ENCODE peak calls at places on chromosomes 1 and 21, in eight cellular contexts. One of them, this sample, is unnamed.

GRCh38 chr1:152906023-152906565 is 2.3 kb upstream of the IVL start:
- DNase-seq in coronary artery: no peak
- DNase-seq in endothelial cell: no peak
- DNase-seq in foreskin keratinocyte: peak
- DNase-seq in colonic mucosa: no peak
- DNase-seq in B cell: no peak
- DNase-seq in mesothelial cell of epicardium: no peak
- DNase-seq in neural progenitor cell: no peak
- DNase-seq in this sample: no peak

GRCh38 chr1:51583532-51583931 is 33.4 kb upstream of the OSBPL9 start:
- DNase-seq in coronary artery: peak
- DNase-seq in endothelial cell: no peak
- DNase-seq in foreskin keratinocyte: no peak
- DNase-seq in colonic mucosa: no peak
- DNase-seq in B cell: no peak
- DNase-seq in mesothelial cell of epicardium: no peak
- DNase-seq in neural progenitor cell: no peak
- DNase-seq in this sample: no peak

GRCh38 chr1:76187436-76187835 is 112.9 kb downstream of the ST6GALNAC3 start:
- DNase-seq in coronary artery: no peak
- DNase-seq in endothelial cell: no peak
- DNase-seq in foreskin keratinocyte: no peak
- DNase-seq in colonic mucosa: no peak
- DNase-seq in B cell: no peak
- DNase-seq in mesothelial cell of epicardium: no peak
- DNase-seq in neural progenitor cell: no peak
- DNase-seq in this sample: no peak

GRCh38 chr21:34647552-34647951 is 21.2 kb upstream of the CLIC6 start:
- DNase-seq in coronary artery: peak
- DNase-seq in endothelial cell: no peak
- DNase-seq in foreskin keratinocyte: no peak
- DNase-seq in colonic mucosa: no peak
- DNase-seq in B cell: no peak
- DNase-seq in mesothelial cell of epicardium: no peak
- DNase-seq in neural progenitor cell: no peak
- DNase-seq in this sample: no peak

GRCh38 chr1:60965280-60965854 is 117.0 kb upstream of the NFIA start:
- DNase-seq in coronary artery: no peak
- DNase-seq in endothelial cell: no peak
- DNase-seq in foreskin keratinocyte: no peak
- DNase-seq in colonic mucosa: no peak
- DNase-seq in B cell: no peak
- DNase-seq in mesothelial cell of epicardium: no peak
- DNase-seq in neural progenitor cell: no peak
- DNase-seq in this sample: no peak

GRCh38 chr1:38332649-38333310 is 286.2 kb upstream of the POU3F1 start:
- DNase-seq in coronary artery: no peak
- DNase-seq in endothelial cell: no peak
- DNase-seq in foreskin keratinocyte: no peak
- DNase-seq in colonic mucosa: no peak
- DNase-seq in B cell: no peak
- DNase-seq in mesothelial cell of epicardium: no peak
- DNase-seq in neural progenitor cell: no peak
- DNase-seq in this sample: no peak

GRCh38 chr21:37758997-37759396 is 157.3 kb downstream of the KCNJ6 start:
- DNase-seq in coronary artery: no peak
- DNase-seq in endothelial cell: peak
- DNase-seq in foreskin keratinocyte: no peak
- DNase-seq in colonic mucosa: peak
- DNase-seq in B cell: no peak
- DNase-seq in mesothelial cell of epicardium: no peak
- DNase-seq in neural progenitor cell: peak
- DNase-seq in this sample: no peak

GRCh38 chr1:207312604-207312920 is 8.9 kb upstream of the CD55 start:
- DNase-seq in coronary artery: no peak
- DNase-seq in endothelial cell: no peak
- DNase-seq in foreskin keratinocyte: no peak
- DNase-seq in colonic mucosa: no peak
- DNase-seq in B cell: no peak
- DNase-seq in mesothelial cell of epicardium: no peak
- DNase-seq in neural progenitor cell: no peak
- DNase-seq in this sample: no peak

GRCh38 chr1:101283443-101283842 is 46.6 kb downstream of the S1PR1 start:
- DNase-seq in coronary artery: no peak
- DNase-seq in endothelial cell: no peak
- DNase-seq in foreskin keratinocyte: no peak
- DNase-seq in colonic mucosa: no peak
- DNase-seq in B cell: no peak
- DNase-seq in mesothelial cell of epicardium: no peak
- DNase-seq in neural progenitor cell: peak
- DNase-seq in this sample: no peak

GRCh38 chr1:230972855-230973271 is 5.8 kb downstream of the TTC13 start:
- DNase-seq in coronary artery: no peak
- DNase-seq in endothelial cell: no peak
- DNase-seq in foreskin keratinocyte: no peak
- DNase-seq in colonic mucosa: peak
- DNase-seq in B cell: peak
- DNase-seq in mesothelial cell of epicardium: no peak
- DNase-seq in neural progenitor cell: no peak
- DNase-seq in this sample: no peak

GRCh38 chr1:87044840-87045239 is 130.4 kb downstream of the HS2ST1 start:
- DNase-seq in coronary artery: no peak
- DNase-seq in endothelial cell: no peak
- DNase-seq in foreskin keratinocyte: no peak
- DNase-seq in colonic mucosa: no peak
- DNase-seq in B cell: no peak
- DNase-seq in mesothelial cell of epicardium: no peak
- DNase-seq in neural progenitor cell: no peak
- DNase-seq in this sample: no peak

GRCh38 chr1:234962340-234962989 is 166.2 kb downstream of the TOMM20 start:
- DNase-seq in coronary artery: peak
- DNase-seq in endothelial cell: no peak
- DNase-seq in foreskin keratinocyte: no peak
- DNase-seq in colonic mucosa: peak
- DNase-seq in B cell: no peak
- DNase-seq in mesothelial cell of epicardium: no peak
- DNase-seq in neural progenitor cell: no peak
- DNase-seq in this sample: no peak

GRCh38 chr1:183058835-183059234 is 35.6 kb downstream of the LAMC1 start:
- DNase-seq in coronary artery: no peak
- DNase-seq in endothelial cell: no peak
- DNase-seq in foreskin keratinocyte: no peak
- DNase-seq in colonic mucosa: no peak
- DNase-seq in B cell: no peak
- DNase-seq in mesothelial cell of epicardium: no peak
- DNase-seq in neural progenitor cell: no peak
- DNase-seq in this sample: no peak

GRCh38 chr1:145991799-145992412 is 4.5 kb downstream of the TXNIP start:
- DNase-seq in coronary artery: peak
- DNase-seq in endothelial cell: no peak
- DNase-seq in foreskin keratinocyte: no peak
- DNase-seq in colonic mucosa: no peak
- DNase-seq in B cell: no peak
- DNase-seq in mesothelial cell of epicardium: no peak
- DNase-seq in neural progenitor cell: no peak
- DNase-seq in this sample: no peak

GRCh38 chr1:158019177-158019868 is 25.9 kb downstream of the KIRREL1 start:
- DNase-seq in coronary artery: peak
- DNase-seq in endothelial cell: peak
- DNase-seq in foreskin keratinocyte: peak
- DNase-seq in colonic mucosa: no peak
- DNase-seq in B cell: no peak
- DNase-seq in mesothelial cell of epicardium: no peak
- DNase-seq in neural progenitor cell: peak
- DNase-seq in this sample: no peak

GRCh38 chr1:40877681-40878080 is 15.5 kb upstream of the CITED4 start:
- DNase-seq in coronary artery: peak
- DNase-seq in endothelial cell: no peak
- DNase-seq in foreskin keratinocyte: peak
- DNase-seq in colonic mucosa: peak
- DNase-seq in B cell: no peak
- DNase-seq in mesothelial cell of epicardium: no peak
- DNase-seq in neural progenitor cell: no peak
- DNase-seq in this sample: no peak

GRCh38 chr1:34407140-34407539 is 230.4 kb downstream of the C1orf94 start:
- DNase-seq in coronary artery: no peak
- DNase-seq in endothelial cell: no peak
- DNase-seq in foreskin keratinocyte: peak
- DNase-seq in colonic mucosa: no peak
- DNase-seq in B cell: no peak
- DNase-seq in mesothelial cell of epicardium: no peak
- DNase-seq in neural progenitor cell: no peak
- DNase-seq in this sample: no peak

GRCh38 chr1:204188959-204189639 is 7.2 kb downstream of the KISS1 start:
- DNase-seq in coronary artery: no peak
- DNase-seq in endothelial cell: no peak
- DNase-seq in foreskin keratinocyte: no peak
- DNase-seq in colonic mucosa: no peak
- DNase-seq in B cell: no peak
- DNase-seq in mesothelial cell of epicardium: no peak
- DNase-seq in neural progenitor cell: no peak
- DNase-seq in this sample: no peak

GRCh38 chr1:2079396-2080085 is 29.3 kb downstream of the PRKCZ start:
- DNase-seq in coronary artery: no peak
- DNase-seq in endothelial cell: no peak
- DNase-seq in foreskin keratinocyte: no peak
- DNase-seq in colonic mucosa: no peak
- DNase-seq in B cell: no peak
- DNase-seq in mesothelial cell of epicardium: no peak
- DNase-seq in neural progenitor cell: no peak
- DNase-seq in this sample: no peak

GRCh38 chr1:201450721-201451291 is 18.2 kb downstream of the PHLDA3 start:
- DNase-seq in coronary artery: peak
- DNase-seq in endothelial cell: peak
- DNase-seq in foreskin keratinocyte: no peak
- DNase-seq in colonic mucosa: no peak
- DNase-seq in B cell: no peak
- DNase-seq in mesothelial cell of epicardium: no peak
- DNase-seq in neural progenitor cell: peak
- DNase-seq in this sample: no peak

GRCh38 chr1:19074361-19074901 is 118.0 kb upstream of the IFFO2 start:
- DNase-seq in coronary artery: no peak
- DNase-seq in endothelial cell: no peak
- DNase-seq in foreskin keratinocyte: no peak
- DNase-seq in colonic mucosa: no peak
- DNase-seq in B cell: no peak
- DNase-seq in mesothelial cell of epicardium: no peak
- DNase-seq in neural progenitor cell: no peak
- DNase-seq in this sample: no peak

GRCh38 chr1:89781494-89782126 is 39.2 kb upstream of the LRRC8D start:
- DNase-seq in coronary artery: no peak
- DNase-seq in endothelial cell: no peak
- DNase-seq in foreskin keratinocyte: no peak
- DNase-seq in colonic mucosa: no peak
- DNase-seq in B cell: no peak
- DNase-seq in mesothelial cell of epicardium: no peak
- DNase-seq in neural progenitor cell: no peak
- DNase-seq in this sample: no peak

GRCh38 chr1:116179886-116180474 is 68.8 kb downstream of the MAB21L3 start:
- DNase-seq in coronary artery: no peak
- DNase-seq in endothelial cell: no peak
- DNase-seq in foreskin keratinocyte: no peak
- DNase-seq in colonic mucosa: peak
- DNase-seq in B cell: no peak
- DNase-seq in mesothelial cell of epicardium: no peak
- DNase-seq in neural progenitor cell: no peak
- DNase-seq in this sample: no peak

DNA sequence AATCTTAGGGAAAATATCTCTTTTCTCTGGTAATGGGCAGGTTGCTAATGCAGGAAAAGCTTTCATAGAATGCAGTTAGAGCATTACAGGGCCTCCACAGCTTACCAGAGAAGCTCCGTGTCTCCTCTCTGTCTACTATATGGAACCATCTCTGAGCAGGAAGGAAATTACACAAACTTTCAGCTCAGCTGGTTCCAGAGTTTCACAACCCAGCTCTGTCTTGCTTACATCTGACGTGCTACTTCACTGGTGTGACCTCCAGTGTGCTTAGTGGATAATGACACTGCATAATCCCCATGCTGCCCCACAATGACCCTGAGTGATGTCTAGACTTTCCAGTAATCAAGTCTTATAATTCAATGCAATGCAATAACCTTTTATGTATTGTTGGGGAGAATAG is 4.3 kb upstream of the FGGY start:
- DNase-seq in coronary artery: no peak
- DNase-seq in endothelial cell: no peak
- DNase-seq in foreskin keratinocyte: no peak
- DNase-seq in colonic mucosa: peak
- DNase-seq in B cell: peak
- DNase-seq in mesothelial cell of epicardium: no peak
- DNase-seq in neural progenitor cell: no peak
- DNase-seq in this sample: no peak
- TF ChIP-seq CTCF in coronary artery: no peak
- TF ChIP-seq CTCF in endothelial cell: no peak
- TF ChIP-seq CTCF in foreskin keratinocyte: no peak
- TF ChIP-seq CTCF in colonic mucosa: no peak
- TF ChIP-seq CTCF in B cell: no peak
- TF ChIP-seq CTCF in mesothelial cell of epicardium: no peak
- TF ChIP-seq CTCF in neural progenitor cell: no peak
- TF ChIP-seq CTCF in this sample: no peak

GRCh38 chr1:42323551-42323950 is 11.5 kb downstream of the FOXJ3 start:
- DNase-seq in coronary artery: no peak
- DNase-seq in endothelial cell: no peak
- DNase-seq in foreskin keratinocyte: no peak
- DNase-seq in colonic mucosa: no peak
- DNase-seq in B cell: no peak
- DNase-seq in mesothelial cell of epicardium: no peak
- DNase-seq in neural progenitor cell: no peak
- DNase-seq in this sample: no peak
- TF ChIP-seq CTCF in coronary artery: no peak
- TF ChIP-seq CTCF in endothelial cell: no peak
- TF ChIP-seq CTCF in foreskin keratinocyte: no peak
- TF ChIP-seq CTCF in colonic mucosa: no peak
- TF ChIP-seq CTCF in B cell: no peak
- TF ChIP-seq CTCF in mesothelial cell of epicardium: no peak
- TF ChIP-seq CTCF in neural progenitor cell: no peak
- TF ChIP-seq CTCF in this sample: no peak

DNA sequence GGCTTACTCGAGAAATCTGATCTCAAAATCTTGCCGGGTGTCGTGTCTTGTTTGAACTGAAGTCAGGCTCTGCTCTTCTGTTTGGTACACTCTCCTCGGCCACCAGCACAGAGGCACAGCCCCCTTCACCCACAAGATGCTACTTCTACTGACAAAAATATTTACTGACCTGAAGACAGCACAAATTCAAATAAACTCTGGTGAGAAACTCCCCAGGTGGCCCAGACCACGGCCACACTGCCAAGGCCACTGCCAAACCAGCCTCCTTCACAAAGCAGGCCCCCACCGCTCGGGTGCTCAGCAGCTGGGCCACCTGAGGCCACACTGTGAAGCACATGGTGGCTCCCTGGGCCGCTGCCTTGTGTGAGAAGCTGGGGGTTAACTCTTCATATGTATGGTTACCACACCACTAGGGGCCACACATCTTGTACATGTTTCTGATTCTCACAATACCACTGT is 80.6 kb downstream of the TGFBR3 start:
- DNase-seq in coronary artery: no peak
- DNase-seq in endothelial cell: no peak
- DNase-seq in foreskin keratinocyte: no peak
- DNase-seq in colonic mucosa: no peak
- DNase-seq in B cell: no peak
- DNase-seq in mesothelial cell of epicardium: no peak
- DNase-seq in neural progenitor cell: no peak
- DNase-seq in this sample: no peak
- TF ChIP-seq CTCF in coronary artery: no peak
- TF ChIP-seq CTCF in endothelial cell: no peak
- TF ChIP-seq CTCF in foreskin keratinocyte: no peak
- TF ChIP-seq CTCF in colonic mucosa: no peak
- TF ChIP-seq CTCF in B cell: no peak
- TF ChIP-seq CTCF in mesothelial cell of epicardium: no peak
- TF ChIP-seq CTCF in neural progenitor cell: no peak
- TF ChIP-seq CTCF in this sample: no peak

GRCh38 chr21:46532080-46532479 is 72.8 kb downstream of the S100B start:
- DNase-seq in coronary artery: no peak
- DNase-seq in endothelial cell: no peak
- DNase-seq in foreskin keratinocyte: no peak
- DNase-seq in colonic mucosa: no peak
- DNase-seq in B cell: no peak
- DNase-seq in mesothelial cell of epicardium: no peak
- DNase-seq in neural progenitor cell: no peak
- DNase-seq in this sample: no peak
- TF ChIP-seq CTCF in coronary artery: no peak
- TF ChIP-seq CTCF in endothelial cell: no peak
- TF ChIP-seq CTCF in foreskin keratinocyte: no peak
- TF ChIP-seq CTCF in colonic mucosa: no peak
- TF ChIP-seq CTCF in B cell: no peak
- TF ChIP-seq CTCF in mesothelial cell of epicardium: no peak
- TF ChIP-seq CTCF in neural progenitor cell: no peak
- TF ChIP-seq CTCF in this sample: no peak